ENCODE peak calls at places on chromosomes 4 and X, in four cellular contexts. U, G, J and X are unnamed samples.

GRCh38 chr4:20384456-20384855 is 132.8 kb downstream of the SLIT2 start:
- DNase-seq in U (no peak), G (no peak), J (no peak), X (no peak)

GRCh38 chrX:115226929-115227328 is 7.0 kb downstream of the LRCH2 start:
- DNase-seq in U (no peak), G (peak; percentile 19), J (no peak), X (no peak)

GRCh38 chrX:15356444-15356843 is 21.1 kb upstream of the PIGA start:
- DNase-seq in U (no peak), G (peak; percentile 74), J (no peak), X (no peak)

GRCh38 chrX:103503163-103503852 is 16.0 kb downstream of the RAB40A start:
- DNase-seq in U (no peak), G (no peak), J (no peak), X (no peak)

GRCh38 chrX:39726810-39727209 is 370.9 kb downstream of the BCOR start:
- DNase-seq in U (no peak), G (peak; percentile 64), J (no peak), X (no peak)

GRCh38 chrX:7133036-7133412 is 14.5 kb upstream of the STS start:
- DNase-seq in U (no peak), G (peak; percentile 52), J (no peak), X (peak; percentile 62)

GRCh38 chrX:130079824-130080406 is 30.4 kb downstream of the ELF4 start:
- DNase-seq in U (no peak), G (peak; percentile 84), J (no peak), X (no peak)

GRCh38 chrX:107025538-107025937 is 25.5 kb upstream of the MORC4 start:
- DNase-seq in U (no peak), G (peak; percentile 47), J (no peak), X (no peak)

GRCh38 chr4:188714488-188714887 is 575.2 kb downstream of the TRIML1 start:
- DNase-seq in U (no peak), G (no peak), J (no peak), X (no peak)

GRCh38 chr4:78532046-78532445 is 19.5 kb upstream of the ANXA3 start:
- DNase-seq in U (no peak), G (no peak), J (no peak), X (no peak)

GRCh38 chr4:177380730-177381287 is 61.4 kb downstream of the AGA start:
- DNase-seq in U (no peak), G (no peak), J (no peak), X (peak; percentile 71)

GRCh38 chr4:170868191-170868590 is 778.4 kb upstream of the AADAT start:
- DNase-seq in U (no peak), G (no peak), J (no peak), X (no peak)

GRCh38 chr4:78768447-78769177 is 7.5 kb upstream of the BMP2K start:
- DNase-seq in U (no peak), G (no peak), J (no peak), X (no peak)

GRCh38 chrX:106726485-106727437 is at the start of gene RNF128:
- DNase-seq in U (peak; percentile 66), G (peak; percentile 25), J (peak; percentile 51), X (peak; percentile 78)

GRCh38 chr4:87030124-87030523 is 95.3 kb downstream of the AFF1 start:
- DNase-seq in U (no peak), G (no peak), J (no peak), X (no peak)
- H3K27ac ChIP-seq in U (peak overlapping the region; percentile 80), G (peak overlapping the region; percentile 72), J (peak overlapping the region; percentile 84), X (no peak overlapping the region)

GRCh38 chr4:153140294-153140693 is 63.9 kb upstream of the TRIM2 start:
- DNase-seq in U (no peak), G (no peak), J (no peak), X (no peak)

GRCh38 chr4:153142700-153143438 is 61.4 kb upstream of the TRIM2 start:
- DNase-seq in U (no peak), G (peak; percentile 79), J (peak; percentile 68), X (peak; percentile 82)

GRCh38 chr4:153141238-153141637 is 63.0 kb upstream of the TRIM2 start:
- DNase-seq in U (no peak), G (no peak), J (no peak), X (no peak)

GRCh38 chr4:153146031-153146430 is 58.2 kb upstream of the TRIM2 start:
- DNase-seq in U (no peak), G (no peak), J (no peak), X (no peak)

GRCh38 chr4:153143527-153144348 is 60.5 kb upstream of the TRIM2 start:
- DNase-seq in U (no peak), G (peak; percentile 47), J (no peak), X (no peak)
- H3K4me3 ChIP-seq in U (no peak overlapping the region), G (no peak overlapping the region), J (no peak overlapping the region), X (no peak overlapping the region)

GRCh38 chr4:26372076-26372475 is 51.3 kb downstream of the RBPJ start:
- DNase-seq in U (no peak), G (no peak), J (no peak), X (no peak)

GRCh38 chr4:26365537-26366150 is 44.8 kb downstream of the RBPJ start:
- DNase-seq in U (no peak), G (no peak), J (no peak), X (no peak)

GRCh38 chr4:26372525-26373172 is 51.8 kb downstream of the RBPJ start:
- DNase-seq in U (no peak), G (peak; percentile 83), J (no peak), X (no peak)

GRCh38 chr4:26368685-26369084 is 47.9 kb downstream of the RBPJ start:
- DNase-seq in U (no peak), G (no peak), J (no peak), X (no peak)

DNA sequence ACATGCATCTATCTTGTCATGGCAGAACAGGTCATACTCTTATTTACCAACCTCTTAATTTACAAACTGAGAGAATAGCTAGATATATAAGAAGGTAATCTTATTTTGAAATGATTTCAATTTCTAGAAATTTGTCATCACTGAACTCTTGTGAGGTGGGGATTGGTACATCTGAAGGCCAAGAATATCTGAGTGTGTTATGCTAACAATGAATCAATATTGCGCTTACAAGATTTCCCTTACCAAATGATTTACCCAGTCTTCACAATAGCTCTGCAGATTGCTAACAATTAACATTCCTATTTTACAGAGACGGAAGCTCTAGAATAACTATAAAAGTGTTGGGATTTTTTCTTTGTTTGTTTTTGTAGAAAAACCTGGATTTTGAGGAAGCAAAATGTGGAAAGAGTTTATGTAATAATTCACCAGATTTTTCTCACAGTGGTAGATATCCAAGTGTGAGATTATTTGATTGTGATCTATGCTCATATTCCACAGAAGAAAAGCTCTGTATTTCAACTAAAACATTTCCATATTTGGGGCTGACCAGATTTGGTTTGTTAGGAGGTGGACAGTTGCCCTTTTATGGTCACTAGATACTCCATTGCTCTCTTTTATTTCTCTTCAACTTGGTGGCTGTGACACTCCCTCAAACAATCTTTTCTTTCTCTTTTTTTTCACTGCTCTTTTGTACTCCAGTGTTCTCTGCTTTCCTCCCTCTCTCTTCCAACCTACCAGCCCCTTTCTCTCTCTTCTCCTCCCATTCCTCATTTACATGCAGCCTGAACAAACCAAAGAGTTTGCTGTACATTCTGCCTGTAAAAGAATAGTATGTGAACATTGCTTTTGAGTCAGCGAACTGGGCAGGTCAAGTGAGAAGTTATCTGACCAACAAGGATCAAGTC is 48.6 kb downstream of the RBPJ start:
- DNase-seq in U (no peak), G (peak; percentile 5), J (no peak), X (no peak)
- H3K4me1 ChIP-seq in U (peaks cover 34% of the 10 kb centered on the region), G (peaks cover 23% of the 10 kb centered on the region), J (no peaks in the 10 kb centered on the region), X (no peaks in the 10 kb centered on the region)

GRCh38 chr4:57163530-57164459 is 53.6 kb upstream of the IGFBP7 start:
- DNase-seq in U (peak; percentile 94), G (peak; percentile 90), J (peak; percentile 67), X (peak; percentile 93)

GRCh38 chr4:57172065-57172464 is 61.9 kb upstream of the IGFBP7 start:
- DNase-seq in U (no peak), G (no peak), J (no peak), X (no peak)

DNA sequence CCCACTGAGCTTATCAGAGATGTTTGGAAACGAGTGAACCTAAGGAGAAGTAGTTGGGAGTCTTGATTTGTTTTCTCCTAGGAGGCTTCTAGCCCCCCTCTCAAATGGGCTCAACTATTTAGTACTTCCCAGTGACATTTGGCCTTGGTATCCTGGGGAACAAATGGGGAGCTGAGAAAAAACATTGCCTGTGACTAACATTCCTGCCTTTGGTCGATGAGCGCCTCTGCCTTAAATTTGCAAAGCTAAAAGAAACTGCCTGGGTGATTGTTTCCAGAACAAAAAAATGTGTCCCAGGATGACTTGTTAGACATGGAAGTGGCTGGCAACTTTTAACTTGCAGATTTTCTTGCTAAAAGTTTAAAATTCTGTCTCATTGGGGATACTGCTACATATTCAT is 58.8 kb upstream of the IGFBP7 start:
- DNase-seq in U (no peak), G (no peak), J (no peak), X (no peak)
- H3K27ac ChIP-seq in U (no peak overlapping the region), G (no peak overlapping the region), J (no peak overlapping the region), X (no peak overlapping the region)

DNA sequence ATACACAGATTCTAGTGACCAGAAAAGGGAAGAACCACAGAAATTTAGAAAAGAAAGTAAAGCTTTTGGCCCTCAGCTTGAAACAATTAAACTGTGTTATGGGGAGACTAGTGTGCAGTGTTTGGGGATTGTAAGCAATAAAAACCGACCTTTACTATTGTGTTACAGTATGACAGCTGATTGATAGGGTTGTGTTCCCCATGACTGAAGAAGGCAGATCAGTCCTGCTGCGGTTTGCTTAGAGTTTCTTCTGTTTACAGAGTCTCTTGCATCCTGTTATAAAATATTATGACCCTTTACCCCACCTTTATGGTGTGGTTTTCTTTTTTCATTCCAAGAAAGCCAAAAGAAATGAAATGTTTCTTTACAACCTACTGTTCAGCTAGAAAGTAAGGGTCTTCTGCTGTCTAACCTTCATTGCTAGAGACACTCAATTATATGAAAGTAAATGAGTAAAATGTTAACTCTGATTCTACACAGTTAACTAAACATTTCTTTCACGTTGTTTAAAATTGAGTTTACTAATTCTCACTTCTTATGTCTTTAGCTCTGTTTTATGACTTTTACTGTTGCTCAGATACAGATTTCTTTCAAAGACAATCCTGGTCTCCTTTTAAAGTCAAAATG is 18.1 kb downstream of the CHIC1 start:
- DNase-seq in U (no peak), G (no peak), J (no peak), X (no peak)
- H3K4me3 ChIP-seq in U (no peak overlapping the region), G (no peak overlapping the region), J (no peak overlapping the region), X (no peak overlapping the region)